ENCODE peak calls at places on chromosomes 16 and 17, in seven cellular contexts. H is brain microvascular endothelial cell; T is GM10248; K is kidney epithelial cell; L is CD4-positive, alpha-beta T cell; R is mucosa of descending colon; X is ovary. J is an unnamed sample.

GRCh38 chr17:74527081-74527480 is 4.2 kb downstream of the CD300LB start:
- DNase-seq in X (no peak), T (no peak), R (no peak), H (no peak), L (no peak), K (no peak), J (no peak)

GRCh38 chr16:28554634-28555423 is 1.1 kb downstream of the SGF29 start:
- DNase-seq in X (peak), L (no peak), H (no peak), T (no peak), K (no peak), R (no peak), J (no peak)

GRCh38 chr16:86375370-86375769 is 135.0 kb upstream of the FOXF1 start:
- DNase-seq in T (no peak), X (no peak), L (no peak), K (no peak), R (no peak), H (peak), J (no peak)

GRCh38 chr16:369866-370436 is 387 bp downstream of the MRPL28 start:
- DNase-seq in L (no peak), K (no peak), T (no peak), R (no peak), H (no peak), X (no peak), J (no peak)

GRCh38 chr17:43848601-43849000 is 1.6 kb downstream of the CD300LG start:
- DNase-seq in R (no peak), K (no peak), L (no peak), H (no peak), T (no peak), X (no peak), J (no peak)

GRCh38 chr16:84593825-84594724 is 23.8 kb downstream of the COTL1 start:
- DNase-seq in X (peak), T (peak), H (no peak), R (peak), L (peak), K (no peak), J (peak)

GRCh38 chr17:33667671-33668070 is 374.6 kb upstream of the ASIC2 start:
- DNase-seq in K (no peak), X (no peak), H (no peak), R (no peak), L (no peak), T (no peak), J (peak)

GRCh38 chr16:30844671-30845449 is 49.0 kb downstream of the BCL7C start:
- DNase-seq in T (peak), R (peak), H (peak), X (peak), K (peak), L (peak), J (peak)

GRCh38 chr17:77882481-77883212 is 75.9 kb upstream of the TNRC6C start:
- DNase-seq in X (no peak), T (peak), R (peak), K (no peak), H (peak), L (peak), J (peak)

GRCh38 chr17:43106552-43106951 is 18.6 kb downstream of the BRCA1 start:
- DNase-seq in L (no peak), T (no peak), X (no peak), K (no peak), R (no peak), H (no peak), J (no peak)

GRCh38 chr17:1532836-1533602 is 16.6 kb upstream of the INPP5K start:
- DNase-seq in K (no peak), R (no peak), H (no peak), X (no peak), L (peak), T (peak), J (no peak)

GRCh38 chr16:28166394-28167208 is 45.2 kb downstream of the XPO6 start:
- DNase-seq in H (no peak), K (peak), T (no peak), X (no peak), L (no peak), R (no peak), J (no peak)

GRCh38 chr16:17773698-17774101 is 302.9 kb upstream of the XYLT1 start:
- DNase-seq in K (no peak), X (no peak), T (no peak), L (no peak), H (peak), R (no peak), J (no peak)

GRCh38 chr16:4240624-4241023 is 1.3 kb downstream of the SRL start:
- DNase-seq in R (no peak), H (no peak), L (no peak), X (no peak), K (no peak), T (no peak), J (no peak)

GRCh38 chr16:85444879-85445778 is 168.0 kb upstream of the GSE1 start:
- DNase-seq in K (no peak), L (no peak), H (no peak), T (no peak), X (no peak), R (peak), J (no peak)

GRCh38 chr16:72246423-72246822 is 74.5 kb upstream of the PMFBP1 start:
- DNase-seq in X (no peak), R (no peak), L (no peak), T (peak), H (no peak), K (no peak), J (peak)

GRCh38 chr17:80872999-80873951 is 118.4 kb upstream of the CHMP6 start:
- DNase-seq in K (no peak), T (no peak), R (no peak), X (no peak), L (no peak), H (peak), J (no peak)

GRCh38 chr16:71373073-71373472 is 14.6 kb downstream of the CALB2 start:
- DNase-seq in X (no peak), R (peak), L (no peak), T (no peak), H (no peak), K (no peak), J (no peak)

GRCh38 chr16:80158766-80159165 is 382.0 kb upstream of the DYNLRB2 start:
- DNase-seq in T (no peak), K (peak), R (no peak), H (peak), L (no peak), X (no peak), J (no peak)

GRCh38 chr16:6836771-6837170 is 495.9 kb upstream of the RBFOX1 start:
- DNase-seq in T (no peak), R (no peak), L (no peak), K (peak), H (no peak), X (no peak), J (no peak)

GRCh38 chr17:10149573-10150399 is 48.6 kb downstream of the GAS7 start:
- DNase-seq in R (no peak), H (peak), L (no peak), X (no peak), K (peak), T (peak), J (peak)

GRCh38 chr17:76737676-76738467 is at the start of gene MFSD11:
- DNase-seq in T (peak), R (peak), L (peak), K (no peak), X (peak), H (peak), J (peak)

GRCh38 chr17:32267690-32268205 is 2.1 kb downstream of the RHBDL3 start:
- DNase-seq in H (no peak), T (no peak), R (no peak), K (no peak), L (peak), X (no peak), J (no peak)

GRCh38 chr16:26642047-26642664 is 424.6 kb upstream of the C16orf82 start:
- DNase-seq in K (no peak), L (no peak), R (no peak), H (no peak), X (no peak), T (no peak), J (no peak)

GRCh38 chr17:41315814-41316430 is 412 bp upstream of the KRTAP17-1 start:
- DNase-seq in H (no peak), T (no peak), K (no peak), R (no peak), X (no peak), L (no peak), J (no peak)

GRCh38 chr16:11708421-11708820 is 34.2 kb downstream of the TXNDC11 start:
- DNase-seq in T (no peak), R (no peak), L (no peak), H (peak), K (no peak), X (no peak), J (no peak)

GRCh38 chr17:59846391-59847165 is 46.2 kb downstream of the TUBD1 start:
- DNase-seq in K (peak), H (peak), R (peak), L (no peak), X (peak), T (peak), J (no peak)

GRCh38 chr16:28499854-28500253 is 5.4 kb downstream of the APOBR start:
- DNase-seq in H (no peak), X (no peak), L (no peak), K (no peak), R (no peak), T (peak), J (no peak)

GRCh38 chr16:22623351-22623781 is 112.7 kb downstream of the NPIPB5 start:
- DNase-seq in T (no peak), L (no peak), H (no peak), X (no peak), R (no peak), K (peak), J (no peak)

GRCh38 chr17:81057777-81058176 is 22.8 kb downstream of the BAIAP2 start:
- DNase-seq in T (no peak), R (no peak), X (no peak), K (no peak), L (no peak), H (no peak), J (no peak)

GRCh38 chr16:63289834-63290460 is 1253.7 kb upstream of the CDH8 start:
- DNase-seq in T (peak), K (no peak), R (peak), H (no peak), L (no peak), X (no peak), J (no peak)

GRCh38 chr16:15949210-15950166 is at the start of gene ABCC1:
- DNase-seq in L (peak), X (peak), R (peak), H (no peak), K (no peak), T (peak), J (peak)

GRCh38 chr17:10171057-10171456 is 27.3 kb downstream of the GAS7 start:
- DNase-seq in R (peak), X (peak), K (no peak), L (no peak), T (no peak), H (no peak), J (no peak)

GRCh38 chr16:920722-921121 is 50.1 kb downstream of the LMF1 start:
- DNase-seq in T (no peak), H (peak), R (no peak), K (no peak), L (no peak), X (no peak), J (no peak)

GRCh38 chr16:72530434-72530833 is 358.5 kb upstream of the PMFBP1 start:
- DNase-seq in X (no peak), H (peak), T (no peak), K (no peak), L (no peak), R (no peak), J (no peak)

GRCh38 chr17:38729368-38729885 is 714 bp upstream of the CISD3 start:
- DNase-seq in K (no peak), T (no peak), H (no peak), L (no peak), X (no peak), R (peak), J (no peak)
- TF ChIP-seq CTCF in K (no peak), T (no peak), H (no peak), L (no peak), X (no peak), R (no peak), J (no peak)

DNA sequence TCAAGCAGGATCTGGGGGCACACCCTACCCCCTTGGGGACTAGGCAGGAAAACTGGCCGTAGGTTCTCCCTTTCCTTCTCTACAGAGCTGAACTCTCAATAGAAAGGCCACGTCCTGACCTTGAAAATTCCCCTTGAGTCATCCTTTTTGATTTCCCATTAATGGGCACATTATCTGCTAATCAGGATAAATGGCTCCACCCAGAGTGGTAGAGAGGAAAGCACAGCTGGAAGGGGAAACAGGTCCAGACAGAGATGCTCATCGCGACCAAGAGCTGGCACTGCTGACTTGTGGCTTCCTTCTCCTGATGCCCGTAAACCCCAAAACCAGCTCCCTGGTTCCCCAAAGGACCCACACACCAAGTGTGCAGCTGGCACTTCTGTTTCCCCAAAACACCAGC is 206.5 kb upstream of the CDH5 start:
- DNase-seq in T (no peak), R (no peak), H (no peak), X (no peak), K (no peak), L (no peak), J (no peak)
- TF ChIP-seq CTCF in T (no peak), R (no peak), H (peak), X (no peak), K (no peak), L (no peak), J (no peak)

DNA sequence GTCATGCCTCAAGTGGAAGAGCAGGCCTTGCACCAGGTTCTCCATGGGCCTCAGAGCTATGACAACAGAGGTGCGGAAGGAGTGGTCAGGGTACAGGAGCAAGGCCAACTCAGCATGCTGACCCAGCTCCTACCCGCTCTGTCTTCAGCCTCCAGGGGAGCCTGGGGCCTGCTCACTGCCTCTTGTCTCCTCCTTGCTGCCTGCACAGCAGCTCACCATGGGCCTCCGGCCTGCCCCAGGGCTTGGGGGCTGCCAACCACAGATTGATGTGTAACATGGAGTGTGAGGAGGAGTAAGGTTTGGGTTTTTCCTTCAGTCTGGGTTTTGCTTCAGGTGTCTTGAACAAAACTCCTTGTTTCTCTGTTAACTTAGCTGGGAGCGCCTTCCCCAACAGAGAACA is 62.1 kb downstream of the PLD6 start:
- DNase-seq in K (no peak), T (no peak), R (no peak), X (no peak), L (no peak), H (no peak), J (no peak)
- TF ChIP-seq CTCF in K (no peak), T (no peak), R (no peak), X (no peak), L (no peak), H (no peak), J (no peak)

DNA sequence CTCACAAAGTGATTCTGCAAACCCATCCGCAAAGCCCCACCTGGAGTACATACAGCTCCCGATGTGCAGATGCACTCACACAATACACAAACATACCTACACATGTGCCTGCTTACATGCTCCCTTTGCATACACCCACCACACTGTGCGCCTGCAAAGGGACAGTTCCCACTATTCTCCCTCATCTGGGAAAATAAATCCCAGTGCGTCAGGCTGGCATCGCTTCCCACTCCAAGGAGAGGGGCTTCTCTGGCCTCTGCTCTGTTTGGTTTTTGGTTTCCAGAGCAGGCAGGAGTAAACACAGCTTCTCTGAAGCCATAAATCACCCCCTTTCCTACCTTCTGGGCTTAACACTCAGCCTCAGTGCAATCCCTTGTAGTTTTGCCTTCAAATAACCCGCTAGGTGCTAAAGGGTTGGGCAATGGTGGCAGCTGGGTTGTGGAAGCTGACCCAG is 14.7 kb downstream of the HOXB4 start:
- DNase-seq in X (no peak), H (no peak), R (no peak), L (no peak), T (no peak), K (no peak), J (no peak)
- TF ChIP-seq CTCF in X (no peak), H (no peak), R (no peak), L (no peak), T (no peak), K (no peak), J (no peak)

DNA sequence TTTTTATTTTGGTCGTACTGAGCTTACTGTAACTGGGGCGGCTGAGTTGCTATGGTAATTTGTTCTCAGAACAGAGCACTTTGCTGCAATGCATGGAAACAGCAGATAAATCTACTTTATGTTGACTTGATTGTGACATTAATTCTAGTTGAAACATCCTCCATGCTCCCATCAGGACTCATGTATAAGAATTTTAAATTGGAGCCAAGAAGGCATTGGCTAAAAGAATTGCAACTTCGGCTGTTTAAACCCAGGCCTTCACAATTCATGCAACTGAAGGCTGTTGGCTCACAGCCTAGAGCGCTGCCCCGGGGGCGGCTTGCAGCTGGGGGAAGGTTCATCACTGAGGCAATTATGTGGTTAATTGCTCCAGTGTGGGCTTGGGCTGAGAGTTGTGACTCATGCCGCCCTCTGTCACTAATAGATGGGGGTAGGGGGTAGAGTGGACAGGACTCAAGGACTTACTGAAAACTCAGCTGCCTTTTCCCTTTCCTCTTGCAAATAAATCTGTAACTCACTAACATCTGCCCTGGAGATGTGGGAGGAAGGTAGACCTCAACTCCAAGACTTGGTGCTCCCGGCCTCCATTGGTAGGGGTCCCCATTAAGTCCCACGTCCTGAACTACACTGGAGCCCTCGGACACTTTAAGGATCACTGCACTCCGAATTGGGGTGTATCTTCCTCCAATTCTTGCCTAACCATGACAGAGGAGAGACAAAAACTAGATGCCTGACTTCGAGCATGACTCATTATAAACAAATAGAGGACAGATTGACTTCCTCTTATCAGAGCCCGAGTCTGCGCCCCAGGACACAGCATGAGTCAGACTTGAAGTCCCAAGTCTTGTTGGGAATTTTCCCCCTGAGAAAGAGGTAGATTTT is 37.5 kb downstream of the ERCC4 start:
- DNase-seq in L (no peak), X (peak), H (peak), T (peak), K (peak), R (peak), J (peak)
- TF ChIP-seq CTCF in L (no peak), X (no peak), H (no peak), T (no peak), K (no peak), R (no peak), J (no peak)

DNA sequence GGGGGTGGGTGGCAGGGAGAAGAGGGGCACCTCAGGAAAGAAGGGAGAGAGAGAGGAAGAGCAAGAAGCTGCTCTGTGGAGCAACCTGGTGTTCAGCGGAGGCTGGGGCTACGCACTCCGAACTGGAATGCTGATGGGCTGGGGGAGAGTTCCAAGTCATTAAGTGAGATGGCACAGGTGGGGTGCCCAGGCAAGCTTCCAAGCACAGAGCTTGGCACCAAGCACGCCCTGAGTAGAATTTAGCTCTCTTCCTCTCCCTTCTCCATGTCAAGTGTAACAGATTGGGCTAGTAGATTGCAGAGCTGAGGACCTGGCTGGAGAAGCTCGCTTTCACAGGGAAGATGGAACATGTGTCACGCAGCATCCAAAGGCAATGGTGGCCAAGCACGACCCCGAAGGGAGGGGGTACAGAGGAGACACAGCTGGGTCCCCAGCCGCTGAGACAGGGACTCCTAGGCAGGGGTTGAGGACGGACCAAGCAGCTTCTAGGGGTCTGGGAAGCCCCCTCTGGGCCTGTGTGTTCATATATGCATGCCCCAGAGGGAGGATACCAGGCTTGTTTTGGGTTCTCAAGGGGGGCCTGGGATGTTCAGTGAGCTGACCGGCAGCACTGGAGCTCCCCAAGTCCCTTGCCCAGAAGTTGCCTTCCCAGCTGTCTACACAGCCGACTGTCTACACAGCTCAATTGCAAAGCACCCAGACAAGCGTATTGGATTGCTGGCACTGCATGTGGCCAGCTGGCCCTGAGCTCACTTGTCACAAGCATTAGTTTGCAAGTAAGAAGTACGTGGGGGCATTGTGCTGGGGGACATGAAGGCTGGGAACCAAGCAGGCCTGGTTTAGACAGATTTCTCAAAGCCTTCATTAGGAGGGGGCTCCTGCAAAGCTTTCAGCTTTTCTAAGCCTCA is 247.8 kb downstream of the ENGASE start:
- DNase-seq in X (no peak), R (no peak), T (no peak), K (no peak), H (no peak), L (no peak), J (no peak)
- TF ChIP-seq CTCF in X (no peak), R (no peak), T (no peak), K (no peak), H (no peak), L (no peak), J (no peak)

GRCh38 chr17:27559996-27560481 is 70.9 kb upstream of the LGALS9 start:
- DNase-seq in T (no peak), R (peak), X (peak), K (no peak), H (peak), L (no peak), J (no peak)

GRCh38 chr17:27559506-27559931 is 71.5 kb upstream of the LGALS9 start:
- DNase-seq in R (peak), X (peak), T (no peak), K (no peak), L (no peak), H (peak), J (no peak)

GRCh38 chr17:27558341-27558740 is 72.6 kb upstream of the LGALS9 start:
- DNase-seq in T (no peak), H (no peak), L (no peak), X (no peak), K (no peak), R (no peak), J (no peak)

GRCh38 chr17:27560668-27561067 is 70.3 kb upstream of the LGALS9 start:
- DNase-seq in X (peak), T (no peak), R (peak), K (no peak), L (no peak), H (no peak), J (no peak)

GRCh38 chr17:27558842-27559505 is 72.0 kb upstream of the LGALS9 start:
- DNase-seq in T (no peak), R (peak), H (no peak), L (no peak), K (no peak), X (no peak), J (no peak)
- TF ChIP-seq CTCF in T (no peak), R (no peak), H (no peak), L (no peak), K (no peak), X (no peak), J (no peak)